ENCODE peak calls at places on chromosome 13, in seven cellular contexts. One of them, this sample, is unnamed.

GRCh38 chr13:107678075-107678689 is 537.2 kb downstream of the LIG4 start:
- DNase-seq in mesendoderm: peak; percentile 29
- DNase-seq in H1: no peak
- DNase-seq in neural progenitor cell: peak; percentile 34
- DNase-seq in GM23338: peak; percentile 39
- DNase-seq in fibroblast of lung: peak; percentile 2
- DNase-seq in GM23248: peak; percentile 44
- DNase-seq in this sample: no peak

GRCh38 chr13:43057653-43058317 is 34.4 kb downstream of the DNAJC15 start:
- DNase-seq in mesendoderm: peak; percentile 82
- DNase-seq in GM23248: no peak
- DNase-seq in GM23338: peak; percentile 27
- DNase-seq in neural progenitor cell: peak; percentile 35
- DNase-seq in H1: no peak
- DNase-seq in fibroblast of lung: peak; percentile 58
- DNase-seq in this sample: no peak

GRCh38 chr13:35252536-35253205 is 223.8 kb downstream of the MAB21L1 start:
- DNase-seq in neural progenitor cell: no peak
- DNase-seq in GM23248: no peak
- DNase-seq in GM23338: no peak
- DNase-seq in fibroblast of lung: no peak
- DNase-seq in mesendoderm: no peak
- DNase-seq in H1: no peak
- DNase-seq in this sample: no peak

GRCh38 chr13:110454956-110455355 is 106.6 kb downstream of the RAB20 start:
- DNase-seq in fibroblast of lung: no peak
- DNase-seq in GM23338: no peak
- DNase-seq in H1: no peak
- DNase-seq in GM23248: no peak
- DNase-seq in mesendoderm: no peak
- DNase-seq in neural progenitor cell: no peak
- DNase-seq in this sample: no peak

GRCh38 chr13:48979892-48980291 is 4.2 kb downstream of the FNDC3A start:
- DNase-seq in fibroblast of lung: no peak
- DNase-seq in neural progenitor cell: no peak
- DNase-seq in H1: no peak
- DNase-seq in GM23338: no peak
- DNase-seq in GM23248: no peak
- DNase-seq in mesendoderm: no peak
- DNase-seq in this sample: no peak

GRCh38 chr13:20118268-20119140 is 42.3 kb downstream of the GJA3 start:
- DNase-seq in mesendoderm: peak; percentile 57
- DNase-seq in GM23338: peak; percentile 72
- DNase-seq in neural progenitor cell: peak; percentile 63
- DNase-seq in H1: no peak
- DNase-seq in fibroblast of lung: peak; percentile 57
- DNase-seq in GM23248: peak; percentile 75
- DNase-seq in this sample: no peak

GRCh38 chr13:76887070-76887563 is 912 bp upstream of the KCTD12 start:
- DNase-seq in mesendoderm: peak; percentile 26
- DNase-seq in neural progenitor cell: peak; percentile 48
- DNase-seq in GM23338: peak; percentile 46
- DNase-seq in fibroblast of lung: peak; percentile 1
- DNase-seq in GM23248: no peak
- DNase-seq in H1: peak; percentile 57
- DNase-seq in this sample: no peak

GRCh38 chr13:94595006-94595942 is 678 bp downstream of the TGDS start:
- DNase-seq in neural progenitor cell: peak; percentile 40
- DNase-seq in GM23338: peak; percentile 33
- DNase-seq in fibroblast of lung: peak; percentile 23
- DNase-seq in GM23248: peak; percentile 71
- DNase-seq in mesendoderm: peak; percentile 32
- DNase-seq in H1: no peak
- DNase-seq in this sample: no peak

GRCh38 chr13:98853791-98854191 is 101.3 kb upstream of the SLC15A1 start:
- DNase-seq in GM23248: peak; percentile 89
- DNase-seq in fibroblast of lung: peak; percentile 66
- DNase-seq in GM23338: no peak
- DNase-seq in mesendoderm: no peak
- DNase-seq in H1: no peak
- DNase-seq in neural progenitor cell: no peak
- DNase-seq in this sample: no peak

GRCh38 chr13:36981156-36981743 is 17.9 kb downstream of the ALG5 start:
- DNase-seq in fibroblast of lung: peak; percentile 53
- DNase-seq in GM23248: peak; percentile 75
- DNase-seq in mesendoderm: peak; percentile 44
- DNase-seq in neural progenitor cell: peak; percentile 46
- DNase-seq in GM23338: peak; percentile 56
- DNase-seq in H1: no peak
- DNase-seq in this sample: no peak

GRCh38 chr13:38952827-38953226 is 37.8 kb downstream of the STOML3 start:
- DNase-seq in mesendoderm: no peak
- DNase-seq in neural progenitor cell: no peak
- DNase-seq in GM23248: no peak
- DNase-seq in GM23338: no peak
- DNase-seq in H1: no peak
- DNase-seq in fibroblast of lung: no peak
- DNase-seq in this sample: peak; percentile 45

GRCh38 chr13:25847635-25848616 is 203.9 kb downstream of the SHISA2 start:
- DNase-seq in GM23338: peak; percentile 26
- DNase-seq in H1: no peak
- DNase-seq in fibroblast of lung: peak; percentile 1
- DNase-seq in neural progenitor cell: no peak
- DNase-seq in mesendoderm: no peak
- DNase-seq in GM23248: no peak
- DNase-seq in this sample: no peak

GRCh38 chr13:74097116-74097515 is 37.1 kb downstream of the KLF12 start:
- DNase-seq in H1: no peak
- DNase-seq in GM23248: no peak
- DNase-seq in GM23338: no peak
- DNase-seq in mesendoderm: no peak
- DNase-seq in fibroblast of lung: no peak
- DNase-seq in neural progenitor cell: no peak
- DNase-seq in this sample: no peak

GRCh38 chr13:74093691-74094090 is 40.5 kb downstream of the KLF12 start:
- DNase-seq in mesendoderm: no peak
- DNase-seq in GM23248: peak; percentile 26
- DNase-seq in GM23338: no peak
- DNase-seq in neural progenitor cell: no peak
- DNase-seq in fibroblast of lung: peak; percentile 62
- DNase-seq in H1: no peak
- DNase-seq in this sample: no peak

GRCh38 chr13:74090397-74090796 is 43.8 kb downstream of the KLF12 start:
- DNase-seq in neural progenitor cell: no peak
- DNase-seq in GM23248: no peak
- DNase-seq in fibroblast of lung: peak; percentile 59
- DNase-seq in GM23338: no peak
- DNase-seq in H1: no peak
- DNase-seq in mesendoderm: no peak
- DNase-seq in this sample: no peak

GRCh38 chr13:74090869-74091605 is 43.2 kb downstream of the KLF12 start:
- DNase-seq in neural progenitor cell: no peak
- DNase-seq in GM23338: no peak
- DNase-seq in fibroblast of lung: no peak
- DNase-seq in mesendoderm: no peak
- DNase-seq in H1: no peak
- DNase-seq in GM23248: no peak
- DNase-seq in this sample: no peak

DNA sequence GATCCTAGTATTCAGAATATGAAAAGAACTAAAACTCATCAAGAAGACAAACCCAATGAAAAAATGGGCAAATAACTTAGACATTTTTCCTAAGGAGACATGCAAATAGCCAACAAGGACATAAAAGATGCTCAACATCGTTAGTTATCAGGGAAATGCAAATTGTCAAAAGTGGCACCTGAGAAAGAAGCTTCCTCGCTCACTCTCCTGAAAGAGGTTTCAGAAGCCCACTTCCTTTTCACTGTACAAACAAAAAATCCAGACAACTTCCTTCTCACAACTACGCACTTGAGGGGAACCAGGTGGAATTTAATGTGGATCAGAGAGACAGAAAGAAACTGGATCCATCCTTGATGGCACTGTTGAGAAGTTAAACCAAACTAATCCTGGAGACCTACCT is 41.5 kb downstream of the KLF12 start:
- DNase-seq in H1: no peak
- DNase-seq in neural progenitor cell: no peak
- DNase-seq in GM23248: no peak
- DNase-seq in mesendoderm: no peak
- DNase-seq in GM23338: no peak
- DNase-seq in fibroblast of lung: no peak
- DNase-seq in this sample: no peak
- H3K79me2 ChIP-seq in H1: no peaks in the 10 kb centered on the region
- H3K79me2 ChIP-seq in neural progenitor cell: peaks cover 8% of the 10 kb centered on the region
- H3K79me2 ChIP-seq in GM23248: peaks cover 91% of the 10 kb centered on the region
- H3K79me2 ChIP-seq in mesendoderm: no peaks in the 10 kb centered on the region
- H3K79me2 ChIP-seq in GM23338: peaks cover 17% of the 10 kb centered on the region
- H3K79me2 ChIP-seq in fibroblast of lung: peaks cover 4% of the 10 kb centered on the region
- H3K79me2 ChIP-seq in this sample: no peaks in the 10 kb centered on the region

DNA sequence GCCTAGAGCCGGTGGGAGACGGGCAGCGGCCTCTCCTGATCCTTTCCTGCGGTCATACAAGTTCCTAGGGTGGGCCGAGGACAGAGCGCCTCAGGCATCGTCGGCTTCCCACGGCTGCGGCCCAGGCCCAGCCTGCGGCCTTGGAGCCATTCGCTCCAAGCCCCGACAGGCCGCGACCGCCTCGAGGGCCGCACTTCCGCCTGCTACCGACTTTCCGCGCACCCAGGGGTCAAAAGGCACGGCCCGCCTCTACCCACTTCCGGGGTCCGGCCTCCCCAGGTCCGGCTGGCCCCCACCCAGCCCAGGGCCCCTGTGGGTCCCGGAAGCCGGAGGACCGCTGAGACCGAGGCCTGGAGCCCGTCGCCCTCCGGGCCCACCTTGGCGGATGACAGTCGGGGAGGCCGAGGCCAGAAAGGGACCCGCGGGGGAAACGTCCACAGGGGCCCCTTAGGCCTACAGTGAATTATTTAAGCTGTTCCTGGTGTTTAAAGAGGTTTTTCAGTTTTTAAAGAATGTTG is 16.2 kb downstream of the ZIC2 start:
- DNase-seq in mesendoderm: no peak
- DNase-seq in GM23338: no peak
- DNase-seq in H1: no peak
- DNase-seq in fibroblast of lung: no peak
- DNase-seq in neural progenitor cell: no peak
- DNase-seq in GM23248: no peak
- DNase-seq in this sample: no peak
- H3K4me3 ChIP-seq in mesendoderm: no peak overlapping the region
- H3K4me3 ChIP-seq in GM23338: peak overlapping the region; percentile 60
- H3K4me3 ChIP-seq in H1: peak overlapping the region; percentile 51
- H3K4me3 ChIP-seq in fibroblast of lung: no peak overlapping the region
- H3K4me3 ChIP-seq in neural progenitor cell: peak overlapping the region; percentile 29
- H3K4me3 ChIP-seq in GM23248: no peak overlapping the region
- H3K4me3 ChIP-seq in this sample: no peak overlapping the region

DNA sequence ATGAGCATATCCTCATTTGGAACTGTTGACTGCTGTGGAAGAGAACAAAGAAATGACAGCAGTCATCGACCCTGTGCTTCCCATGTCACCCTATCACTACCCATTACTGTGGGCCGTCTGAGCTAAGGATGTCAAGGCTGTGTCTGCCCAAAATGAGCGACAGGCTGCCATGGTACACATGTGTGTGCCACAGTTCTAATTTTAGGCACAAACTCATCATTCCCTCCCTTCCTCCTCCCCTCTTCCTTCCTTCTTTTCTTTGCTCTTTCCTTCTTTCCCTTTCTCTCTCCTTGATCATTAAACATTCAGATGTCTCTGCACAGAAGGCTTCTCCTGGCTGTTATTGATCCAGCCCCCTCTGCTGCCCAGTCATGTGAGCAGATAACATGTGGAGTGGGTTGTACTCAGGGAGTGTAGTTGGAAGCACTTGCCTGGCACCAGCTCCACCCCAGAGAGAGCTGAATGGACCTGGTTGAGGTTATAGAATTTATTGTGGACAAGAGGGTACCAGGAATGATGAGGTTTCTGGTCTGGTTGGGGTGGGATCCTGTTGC is 6.3 kb downstream of the FGF9 start:
- DNase-seq in neural progenitor cell: no peak
- DNase-seq in H1: no peak
- DNase-seq in GM23248: no peak
- DNase-seq in mesendoderm: no peak
- DNase-seq in GM23338: no peak
- DNase-seq in fibroblast of lung: no peak
- DNase-seq in this sample: no peak
- H3K4me1 ChIP-seq in neural progenitor cell: peaks cover 12% of the 10 kb centered on the region
- H3K4me1 ChIP-seq in H1: peaks cover 1% of the 10 kb centered on the region
- H3K4me1 ChIP-seq in GM23248: no peaks in the 10 kb centered on the region
- H3K4me1 ChIP-seq in mesendoderm: no peaks in the 10 kb centered on the region
- H3K4me1 ChIP-seq in GM23338: peaks cover 28% of the 10 kb centered on the region
- H3K4me1 ChIP-seq in fibroblast of lung: no peaks in the 10 kb centered on the region
- H3K4me1 ChIP-seq in this sample: no peaks in the 10 kb centered on the region

GRCh38 chr13:67224148-67224846 is 5.8 kb downstream of the PCDH9 start:
- DNase-seq in mesendoderm: peak; percentile 77
- DNase-seq in GM23338: peak; percentile 83
- DNase-seq in fibroblast of lung: peak; percentile 76
- DNase-seq in neural progenitor cell: peak; percentile 78
- DNase-seq in H1: no peak
- DNase-seq in GM23248: peak; percentile 67
- DNase-seq in this sample: no peak

GRCh38 chr13:67223742-67224141 is 6.4 kb downstream of the PCDH9 start:
- DNase-seq in H1: no peak
- DNase-seq in fibroblast of lung: peak; percentile 23
- DNase-seq in mesendoderm: no peak
- DNase-seq in GM23248: no peak
- DNase-seq in neural progenitor cell: no peak
- DNase-seq in GM23338: no peak
- DNase-seq in this sample: no peak

GRCh38 chr13:67219113-67219512 is 11.0 kb downstream of the PCDH9 start:
- DNase-seq in mesendoderm: no peak
- DNase-seq in neural progenitor cell: no peak
- DNase-seq in GM23338: no peak
- DNase-seq in H1: no peak
- DNase-seq in GM23248: no peak
- DNase-seq in fibroblast of lung: no peak
- DNase-seq in this sample: no peak

GRCh38 chr13:67223024-67223423 is 7.1 kb downstream of the PCDH9 start:
- DNase-seq in neural progenitor cell: no peak
- DNase-seq in GM23338: no peak
- DNase-seq in fibroblast of lung: peak; percentile 74
- DNase-seq in H1: no peak
- DNase-seq in mesendoderm: no peak
- DNase-seq in GM23248: peak; percentile 32
- DNase-seq in this sample: no peak

DNA sequence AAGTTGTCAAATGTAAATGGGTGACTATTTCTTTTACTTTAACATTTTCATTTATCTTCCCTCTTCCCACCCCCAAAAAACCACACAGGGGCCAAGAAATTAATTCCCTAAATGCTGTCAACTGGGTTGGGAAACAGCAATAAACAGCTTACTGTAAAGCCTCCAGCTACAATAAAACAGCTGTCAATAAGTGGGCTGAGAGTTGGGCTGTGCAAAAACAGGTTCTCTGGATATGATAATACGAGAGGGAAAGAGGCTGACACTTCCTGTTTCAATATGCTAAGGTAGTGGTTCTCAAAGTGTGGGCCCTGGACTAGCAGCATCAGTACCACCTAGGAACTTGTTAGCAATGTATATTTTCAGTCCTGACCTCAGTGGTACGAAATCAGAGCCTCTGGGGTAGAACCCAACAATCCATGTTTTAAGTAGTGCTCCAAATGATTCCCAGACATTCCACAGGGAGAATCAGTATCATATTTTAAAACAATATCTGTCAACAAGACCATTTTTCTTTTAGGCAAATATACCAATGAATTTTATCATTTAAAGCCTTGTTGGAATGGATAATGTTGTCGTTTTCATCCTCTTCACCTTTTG is 8.4 kb downstream of the PCDH9 start:
- DNase-seq in neural progenitor cell: no peak
- DNase-seq in mesendoderm: no peak
- DNase-seq in H1: no peak
- DNase-seq in GM23248: no peak
- DNase-seq in fibroblast of lung: no peak
- DNase-seq in GM23338: no peak
- DNase-seq in this sample: no peak
- H3K79me2 ChIP-seq in neural progenitor cell: no peaks in the 10 kb centered on the region
- H3K79me2 ChIP-seq in mesendoderm: no peaks in the 10 kb centered on the region
- H3K79me2 ChIP-seq in H1: no peaks in the 10 kb centered on the region
- H3K79me2 ChIP-seq in GM23248: no peaks in the 10 kb centered on the region
- H3K79me2 ChIP-seq in fibroblast of lung: no peaks in the 10 kb centered on the region
- H3K79me2 ChIP-seq in GM23338: no peaks in the 10 kb centered on the region
- H3K79me2 ChIP-seq in this sample: no peaks in the 10 kb centered on the region

This sample was measured in PC-9.